ENCODE peak calls at places on chromosomes 1 and 21, in nine cellular contexts. One of them, this sample, is unnamed.
A peak's percentile ranks its signal among the peaks of the same experiment; 100 is the strongest.

GRCh38 chr1:212635141-212635601 is 26.6 kb downstream of the ATF3 start:
- DNase-seq in NCI-H345: no peak
- DNase-seq in T-cell: no peak
- DNase-seq in left ventricle myocardium inferior: no peak
- DNase-seq in epithelial cell of esophagus: no peak
- DNase-seq in AG10803: peak; percentile 73
- DNase-seq in AG20443: no peak
- DNase-seq in activated T-helper 1 cell treated with anti-CD3 and anti-CD28 coated beads, Interleukin-12 subunit alpha, Interleukin-12 subunit beta, Interleukin-2, Interleukin-4 antibody, amounts not matched to agents 30 ng/mL and 10 ng/mL and 1 ng/mL, durations not matched to agents 14 hours and 24 hours and 36 hours: no peak
- DNase-seq in effector CD4-positive, alpha-beta T cell: no peak
- DNase-seq in this sample: no peak

GRCh38 chr1:82318921-82319320 is 518.2 kb downstream of the ADGRL2 start:
- DNase-seq in effector CD4-positive, alpha-beta T cell: no peak
- DNase-seq in epithelial cell of esophagus: peak; percentile 58
- DNase-seq in AG10803: no peak
- DNase-seq in AG20443: no peak
- DNase-seq in left ventricle myocardium inferior: no peak
- DNase-seq in NCI-H345: no peak
- DNase-seq in activated T-helper 1 cell treated with anti-CD3 and anti-CD28 coated beads, Interleukin-12 subunit alpha, Interleukin-12 subunit beta, Interleukin-2, Interleukin-4 antibody, amounts not matched to agents 30 ng/mL and 10 ng/mL and 1 ng/mL, durations not matched to agents 14 hours and 24 hours and 36 hours: no peak
- DNase-seq in T-cell: no peak
- DNase-seq in this sample: no peak

GRCh38 chr1:181592261-181592859 is 109.0 kb downstream of the CACNA1E start:
- DNase-seq in effector CD4-positive, alpha-beta T cell: no peak
- DNase-seq in activated T-helper 1 cell treated with anti-CD3 and anti-CD28 coated beads, Interleukin-12 subunit alpha, Interleukin-12 subunit beta, Interleukin-2, Interleukin-4 antibody, amounts not matched to agents 30 ng/mL and 10 ng/mL and 1 ng/mL, durations not matched to agents 14 hours and 24 hours and 36 hours: no peak
- DNase-seq in left ventricle myocardium inferior: no peak
- DNase-seq in T-cell: no peak
- DNase-seq in AG10803: no peak
- DNase-seq in NCI-H345: no peak
- DNase-seq in epithelial cell of esophagus: no peak
- DNase-seq in AG20443: no peak
- DNase-seq in this sample: no peak

GRCh38 chr21:30800605-30801004 is 12.5 kb downstream of the KRTAP8-1 start:
- DNase-seq in AG10803: no peak
- DNase-seq in effector CD4-positive, alpha-beta T cell: no peak
- DNase-seq in AG20443: no peak
- DNase-seq in epithelial cell of esophagus: no peak
- DNase-seq in left ventricle myocardium inferior: no peak
- DNase-seq in T-cell: no peak
- DNase-seq in activated T-helper 1 cell treated with anti-CD3 and anti-CD28 coated beads, Interleukin-12 subunit alpha, Interleukin-12 subunit beta, Interleukin-2, Interleukin-4 antibody, amounts not matched to agents 30 ng/mL and 10 ng/mL and 1 ng/mL, durations not matched to agents 14 hours and 24 hours and 36 hours: no peak
- DNase-seq in NCI-H345: no peak
- DNase-seq in this sample: no peak

GRCh38 chr21:45802956-45803612 is 159.6 kb downstream of the PCBP3 start:
- DNase-seq in effector CD4-positive, alpha-beta T cell: no peak
- DNase-seq in AG20443: no peak
- DNase-seq in T-cell: no peak
- DNase-seq in AG10803: no peak
- DNase-seq in epithelial cell of esophagus: no peak
- DNase-seq in activated T-helper 1 cell treated with anti-CD3 and anti-CD28 coated beads, Interleukin-12 subunit alpha, Interleukin-12 subunit beta, Interleukin-2, Interleukin-4 antibody, amounts not matched to agents 30 ng/mL and 10 ng/mL and 1 ng/mL, durations not matched to agents 14 hours and 24 hours and 36 hours: no peak
- DNase-seq in left ventricle myocardium inferior: no peak
- DNase-seq in NCI-H345: no peak
- DNase-seq in this sample: no peak

GRCh38 chr1:171948491-171948890 is 107.2 kb downstream of the DNM3 start:
- DNase-seq in epithelial cell of esophagus: peak; percentile 29
- DNase-seq in AG10803: peak; percentile 74
- DNase-seq in activated T-helper 1 cell treated with anti-CD3 and anti-CD28 coated beads, Interleukin-12 subunit alpha, Interleukin-12 subunit beta, Interleukin-2, Interleukin-4 antibody, amounts not matched to agents 30 ng/mL and 10 ng/mL and 1 ng/mL, durations not matched to agents 14 hours and 24 hours and 36 hours: no peak
- DNase-seq in T-cell: no peak
- DNase-seq in effector CD4-positive, alpha-beta T cell: no peak
- DNase-seq in NCI-H345: no peak
- DNase-seq in AG20443: peak; percentile 37
- DNase-seq in left ventricle myocardium inferior: no peak
- DNase-seq in this sample: no peak

GRCh38 chr1:32998997-32999396 is 34.4 kb upstream of the RNF19B start:
- DNase-seq in NCI-H345: no peak
- DNase-seq in epithelial cell of esophagus: no peak
- DNase-seq in AG10803: no peak
- DNase-seq in left ventricle myocardium inferior: peak; percentile 62
- DNase-seq in AG20443: no peak
- DNase-seq in effector CD4-positive, alpha-beta T cell: no peak
- DNase-seq in activated T-helper 1 cell treated with anti-CD3 and anti-CD28 coated beads, Interleukin-12 subunit alpha, Interleukin-12 subunit beta, Interleukin-2, Interleukin-4 antibody, amounts not matched to agents 30 ng/mL and 10 ng/mL and 1 ng/mL, durations not matched to agents 14 hours and 24 hours and 36 hours: no peak
- DNase-seq in T-cell: no peak
- DNase-seq in this sample: no peak

GRCh38 chr1:65357291-65357960 is 48.1 kb downstream of the DNAJC6 start:
- DNase-seq in T-cell: no peak
- DNase-seq in left ventricle myocardium inferior: no peak
- DNase-seq in activated T-helper 1 cell treated with anti-CD3 and anti-CD28 coated beads, Interleukin-12 subunit alpha, Interleukin-12 subunit beta, Interleukin-2, Interleukin-4 antibody, amounts not matched to agents 30 ng/mL and 10 ng/mL and 1 ng/mL, durations not matched to agents 14 hours and 24 hours and 36 hours: no peak
- DNase-seq in effector CD4-positive, alpha-beta T cell: no peak
- DNase-seq in AG10803: peak; percentile 11
- DNase-seq in AG20443: peak; percentile 31
- DNase-seq in NCI-H345: no peak
- DNase-seq in epithelial cell of esophagus: no peak
- DNase-seq in this sample: no peak